ENCODE peak calls at places on chromosomes 7 and 10, in seven cellular contexts. Y is H9, Q is PC-3, G is OCI-LY7, W is Karpas-422, F is GM23248, H is hepatocyte. N is an unnamed sample. For H3K4me1 and H3K79me2, the result is how much of the 10 kb centered on the place peaks cover.

GRCh38 chr7:128209229-128210035 is 31.6 kb upstream of the LEP start:
- DNase-seq in F (peak), W (peak), H (peak), Y (peak), G (peak), Q (peak), N (peak)

GRCh38 chr7:74134117-74134539 is 40.0 kb upstream of the EIF4H start:
- DNase-seq in F (peak), Y (no peak), G (no peak), H (no peak), Q (no peak), W (no peak), N (no peak)

GRCh38 chr10:21732067-21732772 is 198.2 kb downstream of the MLLT10 start:
- DNase-seq in G (peak), W (peak), Q (peak), H (peak), F (peak), Y (peak), N (peak)

GRCh38 chr10:99276848-99277486 is 41.3 kb upstream of the HPSE2 start:
- DNase-seq in W (peak), Y (no peak), Q (peak), F (peak), H (peak), G (peak), N (peak)

GRCh38 chr10:90363799-90364483 is 493.9 kb downstream of the HTR7 start:
- DNase-seq in Q (no peak), Y (no peak), H (no peak), G (no peak), F (no peak), W (no peak), N (peak)

GRCh38 chr7:121083790-121084251 is 95.3 kb downstream of the CPED1 start:
- DNase-seq in Q (peak), Y (no peak), W (no peak), F (peak), H (no peak), G (no peak), N (no peak)

GRCh38 chr7:75723444-75723843 is 15.3 kb downstream of the HIP1 start:
- DNase-seq in F (no peak), G (no peak), Y (no peak), Q (no peak), W (no peak), H (no peak), N (no peak)

GRCh38 chr10:31207636-31208035 is 111.4 kb upstream of the ZEB1 start:
- DNase-seq in G (no peak), F (no peak), Y (no peak), W (no peak), H (no peak), Q (no peak), N (no peak)

GRCh38 chr7:99410635-99411034 is 1.9 kb downstream of the BUD31 start:
- DNase-seq in H (no peak), Q (no peak), G (no peak), W (no peak), Y (no peak), F (no peak), N (no peak)

GRCh38 chr10:110511734-110512449 is 14.2 kb downstream of the DUSP5 start:
- DNase-seq in F (peak), W (no peak), G (no peak), Y (no peak), Q (no peak), H (no peak), N (no peak)

GRCh38 chr7:139798892-139799291 is 21.1 kb upstream of the HIPK2 start:
- DNase-seq in G (no peak), F (no peak), H (no peak), Y (no peak), W (no peak), Q (no peak), N (no peak)

GRCh38 chr7:129047761-129048160 is 7.2 kb downstream of the TNPO3 start:
- DNase-seq in F (no peak), W (no peak), Y (no peak), G (no peak), H (no peak), Q (no peak), N (no peak)

GRCh38 chr7:26520483-26520882 is 228.8 kb downstream of the SNX10 start:
- DNase-seq in H (no peak), F (no peak), G (no peak), Q (peak), W (no peak), Y (no peak), N (no peak)

GRCh38 chr7:67809586-67809985 is 813.0 kb downstream of the TYW1 start:
- DNase-seq in F (no peak), G (no peak), Q (no peak), Y (no peak), W (no peak), H (no peak), N (no peak)

GRCh38 chr7:126449621-126450268 is 803.0 kb downstream of the GRM8 start:
- DNase-seq in G (no peak), W (no peak), F (no peak), H (no peak), Y (no peak), Q (no peak), N (no peak)

GRCh38 chr7:101362334-101363195 is at the start of gene COL26A1:
- DNase-seq in Y (peak), G (no peak), Q (no peak), H (peak), F (peak), W (no peak), N (peak)

GRCh38 chr7:101884671-101885596 is 67.5 kb downstream of the CUX1 start:
- DNase-seq in W (peak), F (no peak), G (peak), H (no peak), Q (no peak), Y (no peak), N (no peak)

GRCh38 chr10:111511751-111512150 is 434.9 kb downstream of the ADRA2A start:
- DNase-seq in G (no peak), F (peak), W (no peak), Q (no peak), Y (no peak), H (peak), N (peak)

GRCh38 chr7:132815130-132815529 is 238.9 kb upstream of the PLXNA4 start:
- DNase-seq in G (no peak), Y (no peak), W (no peak), F (no peak), H (no peak), Q (no peak), N (no peak)

GRCh38 chr10:93030409-93030808 is 30.2 kb upstream of the CYP26C1 start:
- DNase-seq in H (peak), Y (no peak), F (peak), W (no peak), G (no peak), Q (peak), N (peak)

GRCh38 chr7:66845382-66846095 is 75.5 kb upstream of the TMEM248 start:
- DNase-seq in Y (no peak), H (no peak), Q (no peak), W (no peak), G (peak), F (peak), N (no peak)

GRCh38 chr10:78950656-78951587 is 117.8 kb upstream of the ZMIZ1 start:
- DNase-seq in Q (no peak), H (no peak), F (no peak), Y (no peak), W (no peak), G (no peak), N (no peak)

GRCh38 chr10:78947226-78947625 is 121.5 kb upstream of the ZMIZ1 start:
- DNase-seq in H (no peak), W (no peak), F (no peak), G (no peak), Y (no peak), Q (no peak), N (no peak)

GRCh38 chr10:78947733-78948132 is 121.0 kb upstream of the ZMIZ1 start:
- DNase-seq in H (no peak), G (no peak), Y (no peak), F (no peak), W (no peak), Q (no peak), N (no peak)

GRCh38 chr10:78945838-78946237 is 122.9 kb upstream of the ZMIZ1 start:
- DNase-seq in F (no peak), H (no peak), Y (no peak), W (no peak), Q (no peak), G (no peak), N (no peak)

GRCh38 chr10:78948616-78949015 is 120.2 kb upstream of the ZMIZ1 start:
- DNase-seq in Q (peak), F (no peak), W (peak), G (no peak), Y (no peak), H (no peak), N (no peak)
- H3K4me1 ChIP-seq in Q (under half), F (under half), W (half or more), G (under half), Y (under half), H (under half), N (under half)

GRCh38 chr7:36408589-36408988 is 18.9 kb downstream of the ANLN start:
- DNase-seq in W (no peak), H (no peak), Y (no peak), G (no peak), Q (peak), F (no peak), N (no peak)
- H3K79me2 ChIP-seq in W (under half), H (under half), Y (under half), G (under half), Q (half or more), F (half or more), N (under half)

GRCh38 chr10:102613761-102614160 is 30.5 kb upstream of the TRIM8 start:
- DNase-seq in Q (no peak), F (peak), W (no peak), H (no peak), Y (no peak), G (no peak), N (no peak)
- H3K4me1 ChIP-seq in Q (under half), F (under half), W (under half), H (under half), Y (under half), G (under half), N (under half)

GRCh38 chr10:32371101-32371500 is 24.1 kb upstream of the EPC1 start:
- DNase-seq in Y (no peak), Q (no peak), F (no peak), H (no peak), G (no peak), W (no peak), N (no peak)

GRCh38 chr10:32373496-32373895 is 26.5 kb upstream of the EPC1 start:
- DNase-seq in Y (no peak), Q (no peak), F (no peak), H (no peak), G (no peak), W (no peak), N (no peak)

GRCh38 chr10:32373031-32373430 is 26.1 kb upstream of the EPC1 start:
- DNase-seq in H (no peak), W (no peak), Q (no peak), G (no peak), Y (no peak), F (no peak), N (no peak)

GRCh38 chr10:32374605-32375004 is 27.6 kb upstream of the EPC1 start:
- DNase-seq in H (no peak), G (no peak), F (no peak), Y (no peak), Q (no peak), W (no peak), N (no peak)

GRCh38 chr10:32372000-32372875 is 25.3 kb upstream of the EPC1 start:
- DNase-seq in H (no peak), W (no peak), Y (no peak), F (peak), Q (peak), G (no peak), N (no peak)
- H3K79me2 ChIP-seq in H (half or more), W (half or more), Y (under half), F (half or more), Q (under half), G (half or more), N (half or more)

GRCh38 chr10:8041284-8042031 is 13.0 kb upstream of the GATA3 start:
- DNase-seq in Y (no peak), H (no peak), G (no peak), F (no peak), Q (no peak), W (no peak), N (no peak)
- H3K4me1 ChIP-seq in Y (under half), H (under half), G (under half), F (under half), Q (under half), W (under half), N (half or more)

GRCh38 chr7:2632717-2633537 is 1.1 kb downstream of the TTYH3 start:
- DNase-seq in H (peak), W (no peak), G (peak), Y (no peak), F (peak), Q (peak), N (no peak)
- H3K79me2 ChIP-seq in H (half or more), W (under half), G (under half), Y (under half), F (under half), Q (half or more), N (half or more)

GRCh38 chr10:34713875-34714274 is 101.2 kb downstream of the PARD3 start:
- DNase-seq in Y (no peak), G (no peak), F (peak), W (no peak), H (no peak), Q (peak), N (no peak)

GRCh38 chr10:34707656-34708055 is 107.4 kb downstream of the PARD3 start:
- DNase-seq in W (no peak), Q (no peak), G (no peak), H (no peak), Y (no peak), F (no peak), N (no peak)

GRCh38 chr10:34711500-34711899 is 103.6 kb downstream of the PARD3 start:
- DNase-seq in W (no peak), F (no peak), Q (no peak), Y (no peak), H (no peak), G (no peak), N (no peak)

GRCh38 chr10:34710391-34710751 is 104.7 kb downstream of the PARD3 start:
- DNase-seq in G (no peak), F (peak), W (no peak), H (no peak), Q (peak), Y (no peak), N (no peak)

DNA sequence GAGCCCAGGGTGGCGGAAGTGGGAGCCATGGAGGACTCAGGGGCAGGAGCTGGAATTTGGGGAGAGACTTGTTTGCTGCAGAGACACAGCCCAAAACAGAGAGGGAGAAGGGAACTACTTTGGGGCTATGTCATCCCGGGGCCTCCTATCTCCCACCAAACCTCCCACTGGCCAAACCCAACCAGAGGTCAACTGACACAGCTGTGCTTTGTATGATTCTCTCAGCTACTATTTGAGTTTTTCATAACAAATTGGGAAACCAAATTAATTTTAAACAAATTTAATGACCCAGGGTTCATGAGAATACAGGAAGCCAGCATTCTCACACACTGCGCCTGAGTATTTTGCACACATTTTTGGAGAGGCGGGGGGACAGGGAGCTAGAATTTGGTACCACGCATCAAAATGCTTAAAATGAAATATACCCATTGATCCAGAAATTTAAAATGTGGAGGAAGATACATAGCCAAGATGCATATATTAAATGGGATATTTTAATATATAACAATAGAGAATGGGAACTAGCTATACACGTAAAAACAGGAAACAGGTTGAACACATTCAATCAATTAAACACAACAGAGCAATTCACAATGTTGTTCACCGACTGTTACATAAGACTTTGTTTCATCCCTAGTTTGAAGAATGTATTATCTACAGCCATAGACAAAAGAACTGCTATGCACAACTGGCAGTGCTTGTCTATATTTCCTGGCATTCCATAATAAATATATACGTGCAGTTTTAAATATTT is 105.3 kb downstream of the PARD3 start:
- DNase-seq in F (no peak), W (no peak), H (no peak), Q (no peak), Y (no peak), G (no peak), N (no peak)
- H3K4me1 ChIP-seq in F (under half), W (under half), H (under half), Q (half or more), Y (under half), G (under half), N (under half)

DNA sequence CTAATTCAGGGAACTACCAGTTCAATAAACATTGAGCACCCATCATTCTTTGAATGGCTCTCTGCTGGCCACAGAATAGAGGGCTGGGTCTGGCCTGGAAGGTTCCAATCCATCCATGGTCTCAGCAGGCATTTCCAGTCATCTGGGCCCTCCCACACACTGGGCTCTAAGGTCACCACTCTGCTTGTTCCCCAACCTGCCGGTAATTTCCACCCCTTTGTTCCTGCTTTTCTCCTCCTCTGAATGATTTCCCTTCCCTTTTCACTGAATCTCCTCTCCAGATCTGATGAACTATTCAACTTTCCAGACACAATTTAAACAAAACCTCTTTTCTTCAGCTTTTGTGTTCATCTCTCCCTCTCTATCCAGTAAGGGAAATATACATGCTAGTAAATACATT is 2.6 kb downstream of the BZW2 start:
- DNase-seq in W (no peak), F (no peak), G (no peak), Y (peak), Q (no peak), H (no peak), N (peak)
- H3K79me2 ChIP-seq in W (half or more), F (half or more), G (half or more), Y (under half), Q (half or more), H (half or more), N (half or more)